ENCODE peak calls at places on chromosomes 4 and X, in nine cellular contexts. D, P, Y, V, R, E, G, A and I are unnamed samples.

GRCh38 chrX:101386542-101386885 is 523 bp upstream of the BTK start:
- DNase-seq in D (no peak), P (no peak), Y (no peak), V (no peak), R (no peak), E (no peak), G (no peak), A (no peak), I (no peak)

GRCh38 chr4:141524116-141524515 is 112.3 kb upstream of the IL15 start:
- DNase-seq in D (no peak), P (no peak), Y (peak), V (no peak), R (no peak), E (peak), G (peak), A (no peak), I (no peak)

GRCh38 chrX:107485019-107485418 is 35.6 kb downstream of the FRMPD3 start:
- DNase-seq in D (no peak), P (no peak), Y (no peak), V (no peak), R (no peak), E (no peak), G (no peak), A (no peak), I (no peak)

GRCh38 chr4:183610613-183611012 is 48.4 kb downstream of the RWDD4 start:
- DNase-seq in D (no peak), P (no peak), Y (no peak), V (no peak), R (no peak), E (no peak), G (peak), A (no peak), I (no peak)

GRCh38 chrX:40603446-40603845 is 19.8 kb upstream of the MPC1L start:
- DNase-seq in D (no peak), P (no peak), Y (no peak), V (no peak), R (no peak), E (no peak), G (no peak), A (no peak), I (no peak)

GRCh38 chr4:88138561-88138960 is 19.9 kb downstream of the ABCG2 start:
- DNase-seq in D (no peak), P (no peak), Y (peak), V (peak), R (no peak), E (peak), G (peak), A (no peak), I (no peak)

GRCh38 chr4:110197421-110198398 is 705 bp downstream of the ELOVL6 start:
- DNase-seq in D (peak), P (peak), Y (peak), V (peak), R (peak), E (peak), G (peak), A (no peak), I (peak)

GRCh38 chr4:120921456-120922389 is 803 bp downstream of the PRDM5 start:
- DNase-seq in D (peak), P (peak), Y (peak), V (peak), R (peak), E (peak), G (peak), A (no peak), I (no peak)

GRCh38 chr4:64975177-64975576 is 565.9 kb upstream of the TECRL start:
- DNase-seq in D (no peak), P (no peak), Y (no peak), V (no peak), R (no peak), E (no peak), G (no peak), A (no peak), I (no peak)

GRCh38 chr4:3114377-3114776 is 39.9 kb downstream of the HTT start:
- DNase-seq in D (no peak), P (no peak), Y (no peak), V (no peak), R (no peak), E (peak), G (no peak), A (no peak), I (no peak)

GRCh38 chrX:107712231-107713204 is 63.1 kb downstream of the TSC22D3 start:
- DNase-seq in D (no peak), P (peak), Y (peak), V (no peak), R (no peak), E (no peak), G (peak), A (no peak), I (no peak)

GRCh38 chr4:67940505-67940904 is 22.8 kb downstream of the TMPRSS11A start:
- DNase-seq in D (no peak), P (no peak), Y (no peak), V (no peak), R (no peak), E (no peak), G (no peak), A (no peak), I (no peak)

GRCh38 chr4:184253072-184253420 is 35.4 kb upstream of the ENPP6 start:
- DNase-seq in D (no peak), P (no peak), Y (no peak), V (no peak), R (no peak), E (no peak), G (no peak), A (no peak), I (no peak)

GRCh38 chr4:95204267-95204835 is 344.4 kb downstream of the UNC5C start:
- DNase-seq in D (no peak), P (no peak), Y (no peak), V (no peak), R (no peak), E (no peak), G (no peak), A (no peak), I (no peak)

GRCh38 chr4:26522478-26522877 is 32.2 kb upstream of the CCKAR start:
- DNase-seq in D (no peak), P (no peak), Y (peak), V (no peak), R (no peak), E (peak), G (peak), A (no peak), I (no peak)

GRCh38 chr4:41323706-41324105 is 67.0 kb downstream of the UCHL1 start:
- DNase-seq in D (peak), P (no peak), Y (no peak), V (no peak), R (no peak), E (peak), G (no peak), A (no peak), I (no peak)

GRCh38 chrX:56564921-56565861 is 1.8 kb downstream of the UBQLN2 start:
- DNase-seq in D (peak), P (no peak), Y (no peak), V (no peak), R (no peak), E (peak), G (peak), A (no peak), I (no peak)

GRCh38 chrX:44019911-44020310 is 46.7 kb upstream of the NDP start:
- DNase-seq in D (no peak), P (no peak), Y (no peak), V (no peak), R (no peak), E (no peak), G (no peak), A (no peak), I (no peak)